ENCODE peak calls at places on chromosome 11, in five cellular contexts. One of them, this sample, is unnamed.

GRCh38 chr11:75424396-75424795 is 8.6 kb downstream of the KLHL35 start:
- DNase-seq in transverse colon: no peak
- DNase-seq in Kasumi-1: no peak
- DNase-seq in CD8-positive, alpha-beta memory T cell: no peak
- DNase-seq in ELF-1: no peak
- DNase-seq in this sample: no peak

GRCh38 chr11:30481816-30482215 is 104.3 kb downstream of the MPPED2 start:
- DNase-seq in ELF-1: no peak
- DNase-seq in CD8-positive, alpha-beta memory T cell: no peak
- DNase-seq in transverse colon: no peak
- DNase-seq in Kasumi-1: no peak
- DNase-seq in this sample: no peak

GRCh38 chr11:102430158-102430836 is 22.3 kb downstream of the TMEM123 start:
- DNase-seq in CD8-positive, alpha-beta memory T cell: no peak
- DNase-seq in transverse colon: no peak
- DNase-seq in Kasumi-1: peak; percentile 34
- DNase-seq in ELF-1: no peak
- DNase-seq in this sample: no peak

GRCh38 chr11:453564-453963 is 3.5 kb downstream of the PTDSS2 start:
- DNase-seq in Kasumi-1: no peak
- DNase-seq in transverse colon: no peak
- DNase-seq in CD8-positive, alpha-beta memory T cell: no peak
- DNase-seq in ELF-1: no peak
- DNase-seq in this sample: no peak

GRCh38 chr11:19419021-19419750 is 178.4 kb upstream of the E2F8 start:
- DNase-seq in Kasumi-1: no peak
- DNase-seq in CD8-positive, alpha-beta memory T cell: no peak
- DNase-seq in transverse colon: no peak
- DNase-seq in ELF-1: no peak
- DNase-seq in this sample: no peak

GRCh38 chr11:83392556-83392955 is 106.4 kb upstream of the CCDC90B start:
- DNase-seq in CD8-positive, alpha-beta memory T cell: no peak
- DNase-seq in transverse colon: no peak
- DNase-seq in ELF-1: no peak
- DNase-seq in Kasumi-1: no peak
- DNase-seq in this sample: no peak

GRCh38 chr11:104784684-104785460 is 113.4 kb downstream of the CASP12 start:
- DNase-seq in transverse colon: no peak
- DNase-seq in Kasumi-1: no peak
- DNase-seq in ELF-1: no peak
- DNase-seq in CD8-positive, alpha-beta memory T cell: no peak
- DNase-seq in this sample: no peak

GRCh38 chr11:66619080-66619554 is 2.7 kb downstream of the RBM14 start:
- DNase-seq in transverse colon: no peak
- DNase-seq in ELF-1: peak; percentile 53
- DNase-seq in Kasumi-1: peak; percentile 81
- DNase-seq in CD8-positive, alpha-beta memory T cell: peak; percentile 14
- DNase-seq in this sample: no peak

This sample was measured in adrenal gland.